ENCODE peak calls at places on chromosomes 12 and 14, in seven cellular contexts. R, I, W, C, Z, P and S are unnamed samples.

GRCh38 chr12:75488553-75488952 is 8.0 kb downstream of the GLIPR1 start:
- DNase-seq in W (peak), I (peak), P (peak), Z (no peak), C (peak), R (no peak), S (no peak)

GRCh38 chr12:47777741-47778558 is 4.9 kb downstream of the SLC48A1 start:
- DNase-seq in C (no peak), Z (no peak), W (peak), R (no peak), I (no peak), P (no peak), S (no peak)

GRCh38 chr14:36505892-36506731 is 13.9 kb downstream of the NKX2-1 start:
- DNase-seq in R (no peak), Z (no peak), W (no peak), I (no peak), C (no peak), P (peak), S (no peak)

GRCh38 chr12:91108196-91108595 is 3.1 kb downstream of the LUM start:
- DNase-seq in P (no peak), I (no peak), W (no peak), R (no peak), Z (no peak), C (no peak), S (no peak)

GRCh38 chr12:124884587-124885438 is 21.1 kb upstream of the SCARB1 start:
- DNase-seq in I (no peak), Z (no peak), P (peak), R (no peak), C (no peak), W (no peak), S (no peak)

GRCh38 chr12:2064078-2064507 is 11.3 kb downstream of the CACNA1C start:
- DNase-seq in Z (no peak), I (peak), W (peak), P (no peak), C (no peak), R (no peak), S (peak)

GRCh38 chr12:107731376-107731775 is 29.6 kb downstream of the PRDM4 start:
- DNase-seq in C (no peak), R (no peak), Z (no peak), P (peak), W (no peak), I (no peak), S (no peak)

GRCh38 chr14:104143521-104144452 is 5.4 kb downstream of the KIF26A start:
- DNase-seq in P (no peak), R (peak), C (no peak), I (no peak), Z (no peak), W (no peak), S (no peak)

GRCh38 chr14:96588410-96589249 is 86.4 kb downstream of the PAPOLA start:
- DNase-seq in I (no peak), P (no peak), Z (peak), W (no peak), C (no peak), R (no peak), S (no peak)

GRCh38 chr12:31218203-31219025 is 107.5 kb downstream of the SINHCAF start:
- DNase-seq in W (no peak), R (no peak), Z (peak), P (peak), C (no peak), I (no peak), S (no peak)

DNA sequence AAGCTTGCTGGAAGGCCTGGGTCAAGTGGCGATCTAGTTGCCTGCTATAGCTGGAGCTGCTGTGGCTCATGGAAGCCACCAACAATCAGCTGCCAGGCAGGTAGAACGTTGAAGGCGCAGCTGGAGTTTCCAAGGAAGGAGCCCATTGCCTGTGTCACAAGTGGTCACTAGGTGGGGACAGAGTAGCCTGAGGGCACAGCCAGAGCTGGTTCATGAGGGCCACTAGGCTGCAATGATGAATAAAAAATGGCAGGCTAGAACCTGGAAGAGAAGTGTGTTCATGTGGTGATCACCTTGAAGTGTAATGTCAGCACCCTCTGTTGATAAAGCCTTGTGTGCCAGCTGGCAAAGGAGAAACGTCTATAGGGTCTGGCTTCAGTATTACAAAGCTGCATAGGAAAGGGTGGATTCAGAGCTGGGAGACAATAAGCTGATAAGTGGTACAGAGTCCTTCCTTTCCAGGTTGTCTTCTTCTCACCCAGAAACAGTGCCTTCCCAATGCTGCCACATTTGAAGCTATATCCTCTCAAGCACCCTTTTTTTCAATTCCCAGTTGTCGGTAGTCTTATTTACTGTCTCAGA is 165.8 kb downstream of the EMP1 start:
- DNase-seq in Z (peak), C (peak), I (peak), W (peak), P (peak), R (peak), S (no peak)
- TF ChIP-seq CTCF in Z (peak), C (peak), I (peak), W (peak), P (peak), R (peak), S (peak)

GRCh38 chr14:89933002-89933401 is 21.5 kb downstream of the EFCAB11 start:
- DNase-seq in R (no peak), I (no peak), W (no peak), P (no peak), C (no peak), Z (no peak), S (no peak)

GRCh38 chr14:89941830-89942377 is 12.6 kb downstream of the EFCAB11 start:
- DNase-seq in I (no peak), C (no peak), Z (no peak), R (no peak), P (no peak), W (no peak), S (no peak)

GRCh38 chr14:89936654-89937185 is 17.8 kb downstream of the EFCAB11 start:
- DNase-seq in I (no peak), P (no peak), R (no peak), C (no peak), W (no peak), Z (no peak), S (no peak)
- TF ChIP-seq CTCF in I (no peak), P (no peak), R (no peak), C (peak), W (no peak), Z (no peak), S (no peak)

GRCh38 chr12:25852792-25853191 is 105.7 kb upstream of the RASSF8 start:
- DNase-seq in I (peak), Z (no peak), C (peak), W (no peak), P (no peak), R (no peak), S (no peak)

GRCh38 chr12:25859976-25860375 is 98.5 kb upstream of the RASSF8 start:
- DNase-seq in C (no peak), Z (no peak), P (no peak), R (no peak), W (no peak), I (no peak), S (no peak)

GRCh38 chr12:25854991-25855390 is 103.5 kb upstream of the RASSF8 start:
- DNase-seq in P (no peak), Z (no peak), W (no peak), C (no peak), I (no peak), R (no peak), S (no peak)

GRCh38 chr12:25853696-25854095 is 104.8 kb upstream of the RASSF8 start:
- DNase-seq in W (no peak), C (no peak), P (no peak), R (no peak), I (no peak), Z (no peak), S (no peak)

GRCh38 chr12:25855716-25856115 is 102.8 kb upstream of the RASSF8 start:
- DNase-seq in R (no peak), W (peak), Z (no peak), I (peak), C (peak), P (no peak), S (no peak)
- TF ChIP-seq CTCF in R (no peak), W (no peak), Z (no peak), I (no peak), C (no peak), P (no peak), S (no peak)

GRCh38 chr12:68786929-68787328 is 21.0 kb upstream of the MDM2 start:
- DNase-seq in Z (no peak), R (no peak), C (no peak), P (peak), W (no peak), I (peak), S (no peak)
- TF ChIP-seq CTCF in Z (no peak), R (no peak), C (no peak), P (peak), W (no peak), I (peak), S (no peak)

GRCh38 chr12:82682851-82683261 is 3.9 kb upstream of the TMTC2 start:
- DNase-seq in P (no peak), W (peak), I (no peak), C (peak), Z (no peak), R (no peak), S (no peak)
- TF ChIP-seq CTCF in P (no peak), W (no peak), I (no peak), C (no peak), Z (no peak), R (no peak), S (no peak)

GRCh38 chr12:53170876-53171724 is 9.4 kb upstream of the ZNF740 start:
- DNase-seq in R (no peak), C (no peak), I (no peak), Z (no peak), W (no peak), P (no peak), S (no peak)
- TF ChIP-seq CTCF in R (no peak), C (no peak), I (no peak), Z (no peak), W (no peak), P (no peak), S (no peak)

GRCh38 chr12:92619026-92619425 is 83.8 kb upstream of the PLEKHG7 start:
- DNase-seq in C (no peak), W (no peak), I (no peak), P (no peak), Z (no peak), R (no peak), S (no peak)
- TF ChIP-seq CTCF in C (no peak), W (no peak), I (no peak), P (no peak), Z (no peak), R (no peak), S (no peak)

GRCh38 chr14:55578511-55578910 is 1.5 kb upstream of the KTN1 start:
- DNase-seq in C (no peak), R (no peak), P (no peak), Z (no peak), W (peak), I (no peak), S (no peak)

GRCh38 chr14:55579724-55580400 is at the start of gene KTN1:
- DNase-seq in I (peak), W (peak), Z (no peak), P (peak), R (peak), C (peak), S (peak)

GRCh38 chr14:55581011-55581806 is 1.2 kb downstream of the KTN1 start:
- DNase-seq in Z (no peak), W (peak), R (peak), I (peak), P (peak), C (peak), S (peak)

GRCh38 chr14:55582741-55583140 is 2.7 kb downstream of the KTN1 start:
- DNase-seq in P (no peak), Z (no peak), W (no peak), I (no peak), R (no peak), C (no peak), S (no peak)

DNA sequence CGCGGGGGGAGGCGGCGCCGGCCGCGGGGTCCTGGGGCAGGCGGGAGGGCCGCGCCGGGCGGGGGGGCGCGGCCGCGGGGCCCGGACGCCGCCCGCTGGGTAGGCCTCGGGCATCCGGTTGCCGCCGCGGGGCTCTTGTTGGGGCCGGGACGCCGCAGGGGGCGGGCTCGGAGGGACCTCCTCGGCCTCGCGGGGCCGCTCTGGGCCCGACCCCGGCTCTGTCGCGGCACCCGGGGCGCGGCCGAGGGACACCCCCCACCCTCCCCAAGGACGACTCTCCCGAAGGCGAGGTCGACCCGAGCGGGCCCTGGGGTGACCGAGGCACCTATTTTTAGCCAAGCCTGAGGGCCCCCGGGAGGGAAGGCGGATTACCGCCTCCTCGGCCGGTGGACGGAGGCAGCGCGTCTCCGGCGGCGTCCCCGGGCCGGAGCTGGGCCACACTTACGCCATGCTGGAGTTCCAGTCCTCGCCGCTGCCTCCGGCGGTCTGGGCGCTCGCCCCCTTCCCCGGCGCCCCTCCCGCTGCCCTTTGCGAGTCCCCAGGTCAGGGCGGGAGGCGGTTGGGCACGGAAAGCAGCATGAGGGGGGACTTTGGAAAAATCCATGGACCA is 499 bp downstream of the KTN1 start:
- DNase-seq in Z (no peak), P (peak), R (peak), C (no peak), W (peak), I (no peak), S (peak)
- TF ChIP-seq CTCF in Z (no peak), P (no peak), R (no peak), C (no peak), W (no peak), I (no peak), S (no peak)

GRCh38 chr14:53810221-53810620 is 146.4 kb downstream of the BMP4 start:
- DNase-seq in C (no peak), P (peak), Z (no peak), I (no peak), W (no peak), R (no peak), S (no peak)
- TF ChIP-seq CTCF in C (no peak), P (no peak), Z (no peak), I (no peak), W (no peak), R (no peak), S (no peak)

GRCh38 chr12:131701705-131702572 is 9.0 kb upstream of the SFSWAP start:
- DNase-seq in R (no peak), C (no peak), W (no peak), Z (no peak), I (no peak), P (peak), S (no peak)
- TF ChIP-seq CTCF in R (no peak), C (no peak), W (no peak), Z (no peak), I (no peak), P (peak), S (no peak)